ENCODE peak calls at places on chromosomes 13 and 19, in ten cellular contexts. D is OCI-LY7, Y is colonic mucosa, P is fibroblast of mammary gland, Z is mucosa of descending colon, B is NB4, L is endodermal cell, Q is Panc1, U is RWPE1, O is GM06990. K is an unnamed sample.

GRCh38 chr13:48783181-48783630 is 129.5 kb downstream of the CYSLTR2 start:
- DNase-seq in L (no peak), B (peak), U (peak), Z (peak), Q (peak), D (no peak), Y (peak), P (peak), O (no peak), K (no peak)

GRCh38 chr13:102940143-102940542 is 94.3 kb downstream of the ERCC5 start:
- DNase-seq in Q (no peak), D (peak), U (no peak), O (no peak), Y (no peak), B (peak), Z (no peak), P (no peak), L (peak), K (no peak)

GRCh38 chr13:31282741-31283455 is 83.1 kb downstream of the B3GLCT start:
- DNase-seq in P (no peak), L (no peak), U (no peak), O (no peak), Y (no peak), D (no peak), B (peak), Q (no peak), Z (no peak), K (no peak)

GRCh38 chr13:28121224-28121623 is 17.1 kb upstream of the PAN3 start:
- DNase-seq in D (no peak), B (no peak), L (no peak), P (no peak), U (no peak), O (no peak), Z (no peak), Y (no peak), Q (no peak), K (no peak)

GRCh38 chr19:52653161-52653560 is 15.0 kb upstream of the ZNF83 start:
- DNase-seq in O (no peak), U (no peak), P (no peak), D (no peak), Z (no peak), B (no peak), Q (no peak), Y (no peak), L (no peak), K (no peak)

GRCh38 chr13:76715621-76716020 is 170.6 kb downstream of the KCTD12 start:
- DNase-seq in Q (no peak), D (no peak), L (no peak), B (no peak), U (no peak), Z (no peak), Y (no peak), P (peak), O (no peak), K (no peak)

GRCh38 chr19:45591004-45591637 is 6.5 kb upstream of the OPA3 start:
- DNase-seq in Z (peak), P (peak), O (peak), D (peak), L (peak), B (peak), Y (peak), U (no peak), Q (no peak), K (no peak)

GRCh38 chr13:42361701-42362100 is 89.7 kb downstream of the AKAP11 start:
- DNase-seq in Q (no peak), Y (no peak), D (no peak), Z (no peak), B (no peak), L (no peak), O (no peak), U (no peak), P (no peak), K (no peak)

GRCh38 chr13:22496803-22497508 is 683.8 kb upstream of the SGCG start:
- DNase-seq in L (no peak), U (no peak), Z (no peak), P (no peak), Y (no peak), D (no peak), B (no peak), O (no peak), Q (no peak), K (no peak)

GRCh38 chr13:40261947-40262346 is 404.5 kb downstream of the FOXO1 start:
- DNase-seq in Q (no peak), O (no peak), P (no peak), U (no peak), L (no peak), Y (no peak), Z (no peak), B (no peak), D (no peak), K (no peak)

GRCh38 chr19:14517840-14518505 is at the start of gene DNAJB1:
- DNase-seq in B (peak), Q (no peak), P (peak), O (peak), U (peak), Y (peak), Z (peak), D (peak), L (peak), K (peak)

GRCh38 chr13:93235258-93236015 is 8.8 kb downstream of the GPC6 start:
- DNase-seq in O (no peak), D (no peak), U (no peak), Y (no peak), B (no peak), Q (no peak), P (peak), L (no peak), Z (no peak), K (no peak)

GRCh38 chr19:1774999-1775772 is 21.9 kb downstream of the ONECUT3 start:
- DNase-seq in O (no peak), L (peak), Z (no peak), Q (no peak), U (peak), P (peak), D (peak), B (no peak), Y (no peak), K (no peak)

GRCh38 chr13:75643182-75643581 is 7.1 kb downstream of the LMO7 start:
- DNase-seq in D (no peak), L (no peak), Z (no peak), P (no peak), Y (no peak), B (no peak), U (no peak), Q (no peak), O (no peak), K (no peak)

GRCh38 chr19:4065430-4066175 is 1.1 kb downstream of the ZBTB7A start:
- DNase-seq in B (peak), Y (peak), D (peak), U (peak), P (peak), O (peak), Q (peak), Z (peak), L (peak), K (peak)

GRCh38 chr19:21023901-21024300 is 3.4 kb downstream of the ZNF430 start:
- DNase-seq in U (peak), B (no peak), D (no peak), P (peak), Y (no peak), O (no peak), L (no peak), Q (no peak), Z (no peak), K (no peak)

GRCh38 chr13:99659234-99659633 is 158.0 kb downstream of the TM9SF2 start:
- DNase-seq in U (no peak), Q (no peak), D (no peak), B (no peak), O (no peak), Z (no peak), P (no peak), L (no peak), Y (peak), K (no peak)

GRCh38 chr19:33902802-33903488 is 106.3 kb downstream of the KCTD15 start:
- DNase-seq in Y (peak), O (no peak), L (no peak), P (no peak), B (peak), Z (peak), Q (no peak), D (no peak), U (no peak), K (no peak)

GRCh38 chr13:64774915-64775314 is 2455.2 kb downstream of the PCDH9 start:
- DNase-seq in Q (no peak), D (no peak), P (no peak), O (no peak), B (no peak), U (no peak), Z (no peak), L (no peak), Y (no peak), K (no peak)

GRCh38 chr13:91162180-91162579 is 185.3 kb upstream of the MIR17HG start:
- DNase-seq in Y (no peak), D (peak), L (peak), U (no peak), Q (no peak), P (no peak), Z (no peak), B (peak), O (no peak), K (no peak)

GRCh38 chr13:27022571-27023311 is 148.9 kb downstream of the USP12 start:
- DNase-seq in Z (no peak), D (no peak), Q (peak), O (no peak), U (no peak), P (peak), B (no peak), L (peak), Y (no peak), K (no peak)

GRCh38 chr19:5893907-5894703 is 9.5 kb downstream of the NDUFA11 start:
- DNase-seq in Q (no peak), U (peak), Y (no peak), P (no peak), B (no peak), L (no peak), D (no peak), O (no peak), Z (no peak), K (no peak)

GRCh38 chr13:23467048-23467931 is 33.8 kb upstream of the SACS start:
- DNase-seq in L (peak), U (no peak), Y (no peak), D (no peak), Z (no peak), P (peak), B (no peak), O (peak), Q (no peak), K (no peak)

GRCh38 chr13:32415019-32415418 is 12.9 kb downstream of the N4BP2L1 start:
- DNase-seq in O (no peak), B (peak), P (peak), L (peak), Y (peak), Q (no peak), U (no peak), D (peak), Z (peak), K (no peak)

GRCh38 chr19:10086032-10086903 is at the start of gene SHFL:
- DNase-seq in L (peak), U (peak), O (peak), Y (peak), Z (peak), B (peak), Q (no peak), D (peak), P (peak), K (peak)

GRCh38 chr19:50814883-50815282 is 8.7 kb downstream of the KLK1 start:
- DNase-seq in U (no peak), B (no peak), Y (no peak), O (no peak), D (no peak), Z (no peak), P (no peak), Q (no peak), L (no peak), K (no peak)

GRCh38 chr19:2715470-2716274 is 5.5 kb downstream of the DIRAS1 start:
- DNase-seq in Y (no peak), L (no peak), U (no peak), Z (no peak), Q (no peak), D (no peak), O (no peak), P (no peak), B (no peak), K (no peak)

GRCh38 chr19:31254611-31255010 is 94.6 kb downstream of the TSHZ3 start:
- DNase-seq in L (no peak), Y (no peak), P (no peak), Z (no peak), Q (no peak), O (no peak), U (peak), D (no peak), B (no peak), K (no peak)

GRCh38 chr13:98033277-98034247 is 80.1 kb downstream of the IPO5 start:
- DNase-seq in P (peak), Y (no peak), Q (no peak), U (peak), L (peak), O (no peak), D (no peak), Z (peak), B (peak), K (no peak)

GRCh38 chr19:58218899-58219298 is 9.8 kb upstream of the ZNF544 start:
- DNase-seq in U (no peak), Y (no peak), D (peak), Q (no peak), L (peak), Z (no peak), O (no peak), P (peak), B (peak), K (no peak)

GRCh38 chr13:113148407-113148806 is 10.0 kb upstream of the PROZ start:
- DNase-seq in B (no peak), U (no peak), Y (no peak), D (no peak), Z (no peak), O (no peak), P (no peak), L (no peak), Q (no peak), K (no peak)

GRCh38 chr19:49130325-49130724 is 11.0 kb downstream of the PPFIA3 start:
- DNase-seq in D (no peak), L (no peak), Q (no peak), Z (no peak), Y (no peak), U (no peak), O (no peak), P (no peak), B (no peak), K (no peak)

GRCh38 chr13:109166807-109167206 is 537.4 kb downstream of the MYO16 start:
- DNase-seq in D (no peak), B (no peak), L (no peak), Q (no peak), Z (no peak), Y (no peak), U (no peak), P (peak), O (no peak), K (no peak)

GRCh38 chr13:113091211-113091771 is 14.3 kb upstream of the F7 start:
- DNase-seq in Q (no peak), U (no peak), D (no peak), P (no peak), O (no peak), L (no peak), B (no peak), Y (no peak), Z (no peak), K (no peak)

GRCh38 chr13:106986033-106986484 is 418.1 kb upstream of the ARGLU1 start:
- DNase-seq in Z (no peak), Y (no peak), U (no peak), O (no peak), Q (no peak), P (no peak), D (no peak), B (no peak), L (peak), K (no peak)

GRCh38 chr13:114148521-114148855 is 16.1 kb upstream of the RASA3 start:
- DNase-seq in Y (peak), B (peak), O (peak), P (no peak), Q (no peak), D (no peak), Z (peak), L (no peak), U (no peak), K (no peak)

GRCh38 chr19:2540646-2541454 is 64.9 kb downstream of the GADD45B start:
- DNase-seq in P (peak), U (peak), L (peak), B (no peak), Z (peak), O (no peak), D (no peak), Q (no peak), Y (peak), K (no peak)

DNA sequence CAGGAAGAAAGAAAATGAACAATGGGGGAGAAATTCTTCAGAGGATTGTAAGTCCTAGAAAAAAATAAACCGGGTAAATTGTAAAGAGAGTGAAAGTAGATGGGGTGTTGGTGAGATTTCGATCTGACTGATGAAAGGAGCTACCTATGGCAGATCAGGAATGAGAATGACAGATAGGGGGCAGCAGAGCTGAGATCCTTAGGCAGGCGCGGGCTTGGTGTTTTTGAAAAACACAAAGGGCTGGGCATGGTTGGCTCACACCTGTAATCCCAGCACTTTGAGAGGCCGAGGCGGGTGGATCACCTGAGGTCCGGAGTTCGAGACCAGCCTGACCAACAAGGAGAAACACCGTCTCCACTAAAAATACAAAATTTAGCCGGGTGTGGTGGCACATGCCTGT is 1468.6 kb upstream of the SLC10A2 start:
- DNase-seq in B (peak), D (peak), Y (peak), Z (peak), L (peak), Q (no peak), U (no peak), O (no peak), P (no peak), K (no peak)
- TF ChIP-seq CTCF in B (peak), D (peak), Y (no peak), Z (no peak), L (peak), Q (peak), U (no peak), O (no peak), P (no peak), K (no peak)

GRCh38 chr13:72313546-72313945 is 413.9 kb downstream of the MZT1 start:
- DNase-seq in L (no peak), O (no peak), D (no peak), B (no peak), P (no peak), Z (no peak), Q (no peak), Y (no peak), U (no peak), K (no peak)
- TF ChIP-seq CTCF in L (no peak), O (no peak), D (no peak), B (no peak), P (no peak), Z (no peak), Q (no peak), Y (no peak), U (no peak), K (no peak)

DNA sequence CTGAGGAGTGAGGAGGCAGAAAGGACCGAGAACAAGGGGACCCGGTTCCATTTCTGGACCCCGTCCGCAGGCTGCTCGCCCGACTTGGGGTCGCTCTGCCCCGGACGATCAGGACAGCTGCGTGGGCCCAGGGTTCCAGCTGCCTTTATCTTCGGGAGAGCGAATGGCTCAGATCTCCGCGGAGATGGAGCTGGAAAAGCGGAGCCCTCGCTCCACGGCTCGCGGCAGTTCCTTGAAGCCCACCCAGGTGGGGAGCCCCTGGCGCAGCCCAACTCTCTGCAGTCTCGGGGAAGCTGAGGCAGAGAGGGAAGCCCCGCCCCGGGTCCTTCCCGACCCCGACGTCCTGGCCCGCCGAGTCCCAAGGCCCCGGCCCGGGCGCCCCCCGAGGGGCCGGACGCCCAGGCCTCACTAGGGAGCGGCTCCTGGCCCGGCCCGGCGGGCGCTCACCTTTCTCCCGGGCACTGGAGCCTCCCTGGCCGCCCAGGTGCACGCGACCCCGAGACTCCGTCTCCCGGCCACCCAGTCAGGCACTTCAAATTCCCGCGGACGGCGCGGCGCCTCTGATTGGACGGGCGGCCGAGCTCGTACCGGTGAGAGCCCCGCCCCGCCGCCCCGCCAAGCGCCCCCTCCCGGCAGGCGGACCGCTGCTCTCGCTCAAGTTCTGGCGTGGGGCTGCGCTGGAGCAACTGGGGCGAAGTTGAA is 485.7 kb downstream of the UQCRFS1 start:
- DNase-seq in U (peak), B (no peak), Q (no peak), O (peak), Z (peak), D (no peak), P (peak), Y (no peak), L (peak), K (no peak)
- TF ChIP-seq CTCF in U (no peak), B (no peak), Q (peak), O (no peak), Z (no peak), D (no peak), P (no peak), Y (no peak), L (peak), K (no peak)

DNA sequence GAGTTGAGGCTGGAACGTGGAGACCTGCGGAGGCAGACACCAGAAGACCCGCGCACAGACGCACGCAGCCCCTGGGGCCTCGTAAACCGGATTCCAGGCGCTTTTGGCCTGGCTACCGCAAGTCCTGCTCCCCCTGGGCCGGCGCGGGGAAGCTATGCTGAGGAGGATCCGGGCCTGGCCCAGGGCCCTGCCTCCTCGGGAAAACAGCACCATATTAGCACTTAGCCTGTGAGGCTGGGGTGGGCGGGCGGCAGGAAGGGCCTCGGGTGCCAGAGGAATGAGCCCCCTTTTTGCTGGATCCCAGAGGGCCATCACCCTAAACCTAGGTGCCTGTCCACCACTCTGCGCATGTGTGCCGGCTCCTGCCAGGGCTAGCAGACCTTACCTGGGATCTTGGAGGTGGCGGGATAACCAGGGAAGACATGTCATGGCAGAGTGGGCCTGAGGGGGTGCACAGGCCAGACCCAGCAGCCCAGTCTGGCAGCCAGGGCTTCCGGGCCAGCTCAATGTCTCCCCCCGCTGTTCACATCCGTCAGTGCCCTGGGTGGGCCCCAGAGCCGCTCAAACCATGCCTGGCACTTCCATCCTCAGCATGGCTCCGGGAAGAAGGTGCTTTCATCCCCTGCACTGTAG is 7.3 kb downstream of the ELOF1 start:
- DNase-seq in B (peak), U (no peak), Y (no peak), L (peak), D (peak), Z (no peak), P (no peak), O (no peak), Q (no peak), K (no peak)
- TF ChIP-seq CTCF in B (peak), U (no peak), Y (no peak), L (peak), D (peak), Z (no peak), P (peak), O (peak), Q (no peak), K (no peak)

DNA sequence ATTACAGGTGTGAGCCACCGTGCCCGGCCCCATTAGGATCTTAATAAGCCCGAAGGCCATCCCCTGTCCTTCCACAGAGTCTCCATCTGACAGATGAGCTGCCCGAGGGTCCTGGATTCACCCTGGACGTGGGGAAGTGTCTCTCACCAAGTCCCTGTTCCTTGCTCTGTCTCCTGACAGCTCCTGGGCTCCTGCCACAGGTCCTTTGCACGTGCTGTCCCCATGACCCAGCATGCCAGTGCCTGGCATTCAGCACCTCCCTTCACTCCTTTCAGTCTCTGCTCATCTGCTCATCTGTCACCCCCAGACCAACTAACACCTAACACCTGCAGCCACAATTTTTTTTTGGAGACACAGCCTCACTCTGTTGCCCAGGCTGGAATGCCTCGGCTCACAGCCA is 14.5 kb downstream of the CERS1 start:
- DNase-seq in U (no peak), D (no peak), Z (no peak), Q (no peak), B (no peak), L (no peak), O (no peak), Y (no peak), P (no peak), K (no peak)
- TF ChIP-seq CTCF in U (no peak), D (no peak), Z (no peak), Q (no peak), B (no peak), L (no peak), O (no peak), Y (no peak), P (no peak), K (no peak)

GRCh38 chr19:29285878-29286277 is 72.9 kb upstream of the UQCRFS1 start:
- DNase-seq in P (no peak), U (no peak), L (peak), Y (no peak), D (no peak), O (no peak), B (peak), Q (no peak), Z (no peak), K (no peak)
- TF ChIP-seq CTCF in P (peak), U (no peak), L (peak), Y (no peak), D (peak), O (no peak), B (peak), Q (no peak), Z (no peak), K (no peak)

K was measured in activated B cell treated with CpG ODN at 0.5 μM for 24 hours.